ENCODE peak calls at places on chromosomes 3 and 15, in seven cellular contexts. J, G, A, I, M, W and R are unnamed samples.
A peak's percentile ranks its signal among the peaks of the same experiment; 100 is the strongest.

GRCh38 chr3:108352176-108352575 is 55.8 kb downstream of the HHLA2 start:
- DNase-seq in J (no peak), G (no peak), A (no peak), I (no peak), M (no peak), W (no peak), R (no peak)

GRCh38 chr15:25175789-25176615 is 221.2 kb downstream of the SNRPN start:
- DNase-seq in J (no peak), G (no peak), A (peak; percentile 1), I (no peak), M (no peak), W (no peak), R (no peak)

GRCh38 chr15:37678124-37678523 is 256.3 kb upstream of the TMCO5A start:
- DNase-seq in J (no peak), G (no peak), A (peak; percentile 44), I (no peak), M (no peak), W (no peak), R (no peak)

GRCh38 chr3:28576590-28577220 is 228.1 kb upstream of the AZI2 start:
- DNase-seq in J (no peak), G (peak; percentile 12), A (no peak), I (no peak), M (no peak), W (no peak), R (no peak)

GRCh38 chr3:64039972-64040733 is 16.9 kb upstream of the PSMD6 start:
- DNase-seq in J (no peak), G (no peak), A (no peak), I (no peak), M (no peak), W (no peak), R (no peak)

GRCh38 chr15:70962084-70962483 is 69.5 kb downstream of the LRRC49 start:
- DNase-seq in J (no peak), G (no peak), A (no peak), I (no peak), M (no peak), W (no peak), R (no peak)

GRCh38 chr15:70954176-70954575 is 61.5 kb downstream of the LRRC49 start:
- DNase-seq in J (no peak), G (no peak), A (no peak), I (no peak), M (no peak), W (no peak), R (no peak)

GRCh38 chr3:126081618-126082333 is 2.1 kb downstream of the SLC41A3 start:
- DNase-seq in J (peak; percentile 48), G (peak; percentile 14), A (peak; percentile 32), I (no peak), M (no peak), W (no peak), R (peak; percentile 29)

GRCh38 chr3:48851407-48851806 is 3.7 kb upstream of the PRKAR2A start:
- DNase-seq in J (no peak), G (no peak), A (no peak), I (no peak), M (no peak), W (no peak), R (no peak)

DNA sequence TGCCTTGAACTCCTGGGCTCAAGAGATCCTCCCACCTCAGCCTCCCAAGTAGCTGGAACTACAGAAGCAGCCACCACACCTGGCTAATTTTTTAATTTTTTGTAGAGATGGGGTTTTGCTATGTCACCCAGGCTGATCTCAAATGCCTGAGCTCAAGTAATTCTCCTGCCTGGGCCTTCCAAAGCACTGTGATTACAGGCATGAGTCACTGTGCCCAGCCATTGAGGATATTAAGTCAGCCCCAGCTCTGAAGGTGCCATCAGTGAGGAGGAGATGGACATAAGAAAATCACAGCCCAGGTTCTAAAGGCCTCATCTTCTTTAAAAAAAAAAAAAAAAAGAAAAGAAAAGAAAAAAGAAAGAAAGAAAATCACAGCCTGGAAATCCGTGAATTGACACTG is 26.6 kb upstream of the PSTPIP1 start:
- DNase-seq in J (no peak), G (no peak), A (no peak), I (no peak), M (no peak), W (no peak), R (no peak)
- TF ChIP-seq SP1 in J (no peak), G (no peak), A (no peak), I (no peak), M (no peak), W (no peak), R (no peak)

DNA sequence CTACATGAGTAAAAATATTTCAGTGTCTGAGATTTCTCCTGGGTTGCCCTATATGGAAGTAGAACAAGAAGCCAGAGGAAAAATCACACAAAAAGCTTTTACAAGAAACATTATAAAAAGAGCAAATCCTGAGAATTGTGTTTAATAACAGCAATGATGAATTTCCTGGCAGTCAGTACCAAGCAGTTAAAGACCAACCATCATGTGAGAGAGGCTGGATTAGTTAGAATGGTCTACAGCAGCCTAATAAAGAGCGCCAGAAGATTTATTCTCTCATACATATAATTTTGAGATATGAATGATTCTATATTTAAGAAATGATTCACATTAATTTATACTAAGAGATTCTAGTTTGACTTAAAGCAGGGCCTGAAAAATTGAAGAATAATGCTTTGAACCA is 59.8 kb upstream of the DPH6 start:
- DNase-seq in J (no peak), G (no peak), A (no peak), I (no peak), M (no peak), W (no peak), R (no peak)
- TF ChIP-seq SP1 in J (no peak), G (no peak), A (no peak), I (no peak), M (no peak), W (no peak), R (no peak)

GRCh38 chr3:76651784-76652183 is 388.1 kb upstream of the ROBO2 start:
- DNase-seq in J (no peak), G (no peak), A (no peak), I (no peak), M (no peak), W (no peak), R (no peak)
- TF ChIP-seq SP1 in J (no peak), G (no peak), A (no peak), I (no peak), M (no peak), W (no peak), R (no peak)

GRCh38 chr3:42755681-42756578 is 17.1 kb downstream of the CCDC13 start:
- DNase-seq in J (no peak), G (peak; percentile 42), A (peak; percentile 59), I (peak; percentile 71), M (no peak), W (no peak), R (peak; percentile 91)

GRCh38 chr3:42762046-42762724 is 10.9 kb downstream of the CCDC13 start:
- DNase-seq in J (no peak), G (no peak), A (no peak), I (no peak), M (no peak), W (no peak), R (no peak)

GRCh38 chr3:42756681-42757213 is 16.3 kb downstream of the CCDC13 start:
- DNase-seq in J (no peak), G (no peak), A (no peak), I (no peak), M (no peak), W (no peak), R (no peak)

GRCh38 chr3:42753757-42754156 is 19.3 kb downstream of the CCDC13 start:
- DNase-seq in J (no peak), G (no peak), A (no peak), I (no peak), M (no peak), W (no peak), R (no peak)

GRCh38 chr3:42758126-42758525 is 14.9 kb downstream of the CCDC13 start:
- DNase-seq in J (no peak), G (no peak), A (no peak), I (no peak), M (no peak), W (no peak), R (no peak)
- TF ChIP-seq SP1 in J (no peak), G (no peak), A (no peak), I (no peak), M (no peak), W (no peak), R (no peak)

DNA sequence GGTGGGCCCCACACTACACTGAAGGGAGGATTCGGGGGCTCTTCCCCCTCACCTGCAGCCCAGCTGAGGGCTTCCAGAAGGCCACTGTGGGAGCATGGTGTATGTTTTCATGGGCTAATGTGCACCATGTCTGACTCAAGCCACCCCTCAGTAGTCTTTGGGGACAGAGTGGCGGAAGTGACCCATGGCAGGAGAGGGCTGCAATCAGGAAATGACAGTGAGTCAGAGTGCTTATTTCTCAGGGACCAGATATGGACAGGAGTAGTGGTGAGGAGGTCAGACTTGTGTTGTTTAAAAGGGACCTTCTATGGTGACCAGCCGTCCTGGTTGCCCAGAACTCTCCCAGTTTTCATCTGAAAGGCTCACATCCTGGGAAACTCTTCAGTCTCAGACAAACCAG is 32.8 kb upstream of the SLC9A9 start:
- DNase-seq in J (no peak), G (no peak), A (no peak), I (no peak), M (no peak), W (no peak), R (no peak)
- TF ChIP-seq SP1 in J (no peak), G (no peak), A (no peak), I (no peak), M (no peak), W (no peak), R (no peak)

GRCh38 chr15:69158843-69159240 is 1.6 kb upstream of the GLCE start:
- DNase-seq in J (no peak), G (no peak), A (no peak), I (no peak), M (no peak), W (no peak), R (no peak)

GRCh38 chr15:69158201-69158842 is 2.1 kb upstream of the GLCE start:
- DNase-seq in J (no peak), G (no peak), A (no peak), I (peak; percentile 13), M (no peak), W (no peak), R (no peak)

GRCh38 chr15:69154684-69155083 is 5.8 kb upstream of the GLCE start:
- DNase-seq in J (no peak), G (no peak), A (no peak), I (no peak), M (no peak), W (no peak), R (no peak)

GRCh38 chr15:69154026-69154425 is 6.4 kb upstream of the GLCE start:
- DNase-seq in J (no peak), G (no peak), A (no peak), I (no peak), M (no peak), W (no peak), R (no peak)

DNA sequence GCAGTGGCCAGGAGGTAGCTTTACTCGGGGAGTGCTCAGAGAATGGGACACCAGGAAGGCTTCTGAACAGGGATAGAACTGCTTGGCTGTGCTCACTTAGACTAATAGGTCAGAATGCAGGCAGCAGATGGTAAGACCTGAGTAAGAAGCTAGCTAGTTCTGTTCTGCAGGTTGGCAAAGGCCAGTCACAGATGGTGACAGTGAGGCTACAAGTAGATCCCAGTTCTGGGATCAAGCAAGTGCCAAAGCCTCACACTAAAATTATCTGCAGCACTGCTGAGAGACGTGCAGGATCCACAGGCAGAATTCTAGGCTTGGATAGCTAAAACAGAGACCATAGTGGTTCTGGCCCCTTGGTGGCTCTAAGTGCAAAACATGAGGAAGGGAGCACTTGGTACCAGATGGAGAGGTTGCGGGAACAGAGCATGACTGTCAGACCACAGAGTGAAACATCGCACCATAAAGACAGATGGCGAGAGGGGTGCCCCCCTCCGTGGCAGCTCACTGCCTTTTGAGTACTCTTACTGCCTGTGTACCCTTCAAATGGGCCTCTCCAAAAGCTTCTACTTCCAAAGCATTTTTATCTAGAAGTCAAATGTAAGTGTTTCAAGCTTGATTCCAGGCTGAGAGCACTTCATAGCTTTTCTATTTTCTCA is 3.6 kb upstream of the GLCE start:
- DNase-seq in J (no peak), G (no peak), A (no peak), I (no peak), M (no peak), W (no peak), R (no peak)
- TF ChIP-seq SP1 in J (no peak), G (no peak), A (no peak), I (no peak), M (no peak), W (no peak), R (no peak)